ENCODE peak calls at places on chromosomes 4 and X, in ten cellular contexts. D is fibroblast of mammary gland; H is naive thymus-derived CD8-positive, alpha-beta T cell; B is CD4-positive, alpha-beta T cell; K is adrenal gland; U is neural crest cell; G is NCI-H1436; N is mammary epithelial cell; I is AG08396; W is substantia nigra. F is an unnamed sample.

GRCh38 chr4:123661080-123661737 is 264.6 kb downstream of the SPRY1 start:
- DNase-seq in H (no peak), G (no peak), I (no peak), B (no peak), K (no peak), D (peak), W (no peak), U (no peak), N (no peak), F (peak)

GRCh38 chr4:170940043-170940724 is 850.4 kb upstream of the AADAT start:
- DNase-seq in W (no peak), B (no peak), H (no peak), U (no peak), D (no peak), N (no peak), I (no peak), G (no peak), K (no peak), F (no peak)

GRCh38 chr4:165982934-165983333 is 109.9 kb downstream of the TLL1 start:
- DNase-seq in D (no peak), I (no peak), K (no peak), W (no peak), H (no peak), B (no peak), N (no peak), U (no peak), G (no peak), F (no peak)

GRCh38 chrX:41090568-41091238 is 5.5 kb downstream of the USP9X start:
- DNase-seq in D (no peak), N (peak), W (no peak), G (no peak), H (no peak), U (no peak), K (no peak), I (no peak), B (no peak), F (no peak)

GRCh38 chrX:100328342-100328741 is 81.7 kb downstream of the PCDH19 start:
- DNase-seq in N (no peak), W (no peak), I (no peak), G (no peak), U (no peak), D (no peak), K (no peak), H (no peak), B (no peak), F (no peak)

GRCh38 chr4:185640809-185641675 is 105.7 kb upstream of the PDLIM3 start:
- DNase-seq in I (peak), N (peak), K (no peak), W (no peak), U (no peak), H (no peak), B (no peak), G (peak), D (peak), F (peak)

GRCh38 chrX:16433021-16433420 is 216.9 kb upstream of the S100G start:
- DNase-seq in G (no peak), I (no peak), H (peak), K (no peak), W (no peak), B (no peak), U (no peak), D (no peak), N (no peak), F (no peak)

GRCh38 chr4:52862605-52863236 is 604 bp downstream of the RASL11B start:
- DNase-seq in K (no peak), I (no peak), G (no peak), W (no peak), U (no peak), D (no peak), N (no peak), H (no peak), B (no peak), F (no peak)

GRCh38 chrX:16828126-16828908 is 41.8 kb downstream of the RBBP7 start:
- DNase-seq in B (no peak), I (no peak), W (no peak), G (no peak), K (peak), U (no peak), H (no peak), D (peak), N (peak), F (no peak)

GRCh38 chr4:182880387-182881356 is 36.5 kb downstream of the DCTD start:
- DNase-seq in U (no peak), N (peak), D (peak), H (no peak), I (peak), B (no peak), W (peak), G (no peak), K (peak), F (peak)

GRCh38 chrX:136146614-136147319 is 566 bp upstream of the FHL1 start:
- DNase-seq in W (peak), I (no peak), D (no peak), N (no peak), K (peak), B (peak), U (no peak), H (peak), G (peak), F (no peak)

GRCh38 chr4:40865696-40866095 is 115.9 kb downstream of the NSUN7 start:
- DNase-seq in H (no peak), I (no peak), B (no peak), U (no peak), D (peak), N (no peak), K (no peak), G (no peak), W (no peak), F (no peak)

GRCh38 chr4:56728512-56728911 is 47.4 kb upstream of the HOPX start:
- DNase-seq in W (peak), B (no peak), D (peak), N (peak), H (no peak), G (no peak), I (peak), K (peak), U (no peak), F (no peak)

GRCh38 chr4:86950835-86951525 is 16.2 kb downstream of the AFF1 start:
- DNase-seq in K (no peak), U (no peak), N (no peak), G (no peak), W (no peak), H (no peak), B (no peak), D (no peak), I (no peak), F (no peak)

GRCh38 chr4:153620352-153620751 is 63.7 kb upstream of the TLR2 start:
- DNase-seq in U (no peak), G (no peak), B (no peak), K (no peak), I (no peak), D (peak), N (no peak), H (no peak), W (no peak), F (no peak)

GRCh38 chr4:2817136-2817535 is 24.3 kb downstream of the SH3BP2 start:
- DNase-seq in G (no peak), I (no peak), K (no peak), H (no peak), N (no peak), U (no peak), W (no peak), B (no peak), D (no peak), F (no peak)

GRCh38 chrX:78314561-78314960 is 12.8 kb downstream of the CYSLTR1 start:
- DNase-seq in G (no peak), K (no peak), I (no peak), U (no peak), N (peak), B (no peak), D (no peak), H (no peak), W (no peak), F (no peak)

GRCh38 chrX:150846130-150846529 is 52.3 kb downstream of the CD99L2 start:
- DNase-seq in W (no peak), B (no peak), H (no peak), N (no peak), G (no peak), I (no peak), K (no peak), D (no peak), U (no peak), F (no peak)

GRCh38 chr4:95761871-95762270 is 78.0 kb upstream of the PDHA2 start:
- DNase-seq in D (no peak), N (peak), B (no peak), K (no peak), W (no peak), G (no peak), U (no peak), I (no peak), H (no peak), F (no peak)

GRCh38 chr4:81030617-81031388 is at the start of gene BMP3:
- DNase-seq in N (peak), G (peak), K (no peak), I (peak), W (no peak), B (no peak), U (no peak), H (no peak), D (no peak), F (no peak)

GRCh38 chr4:151673913-151674520 is 86.8 kb downstream of the GATB start:
- DNase-seq in B (no peak), W (no peak), G (no peak), K (no peak), N (no peak), I (no peak), U (no peak), H (no peak), D (no peak), F (no peak)

GRCh38 chrX:46865281-46865680 is 28.4 kb downstream of the RP2 start:
- DNase-seq in K (no peak), G (no peak), B (no peak), N (no peak), D (peak), I (peak), W (no peak), U (no peak), H (no peak), F (peak)

GRCh38 chr4:37970702-37971101 is 10.5 kb downstream of the PTTG2 start:
- DNase-seq in B (peak), G (no peak), K (peak), D (peak), I (peak), W (peak), U (no peak), N (peak), H (peak), F (peak)

GRCh38 chrX:68841251-68842049 is 12.6 kb downstream of the EFNB1 start:
- DNase-seq in U (no peak), G (peak), B (no peak), W (no peak), K (no peak), H (no peak), D (no peak), I (no peak), N (no peak), F (no peak)

GRCh38 chr4:38782452-38783108 is at the start of gene TLR10:
- DNase-seq in B (no peak), I (peak), N (peak), G (peak), U (peak), D (peak), K (peak), W (peak), H (peak), F (peak)

GRCh38 chr4:32485976-32486375 is 1765.8 kb downstream of the PCDH7 start:
- DNase-seq in N (no peak), H (no peak), B (no peak), G (no peak), K (no peak), U (no peak), I (no peak), W (peak), D (no peak), F (peak)

GRCh38 chr4:109837014-109837413 is 9.2 kb downstream of the RRH start:
- DNase-seq in U (no peak), N (no peak), B (no peak), I (no peak), W (no peak), H (no peak), D (no peak), G (no peak), K (no peak), F (no peak)

GRCh38 chr4:153757407-153757806 is 2.4 kb downstream of the RNF175 start:
- DNase-seq in G (no peak), N (peak), K (no peak), I (no peak), U (no peak), W (no peak), H (no peak), B (no peak), D (no peak), F (no peak)

GRCh38 chr4:155889036-155889793 is 14.3 kb upstream of the TDO2 start:
- DNase-seq in I (peak), N (peak), U (no peak), B (no peak), D (peak), H (no peak), K (peak), W (no peak), G (no peak), F (no peak)

GRCh38 chr4:125526420-125526819 is 211.7 kb downstream of the FAT4 start:
- DNase-seq in K (no peak), H (no peak), W (no peak), G (no peak), N (no peak), I (no peak), B (no peak), D (peak), U (no peak), F (no peak)

GRCh38 chr4:77473509-77473908 is 132.1 kb upstream of the CXCL13 start:
- DNase-seq in U (no peak), N (no peak), D (peak), H (no peak), B (no peak), G (no peak), I (no peak), W (no peak), K (no peak), F (no peak)

GRCh38 chr4:179585761-179586160 is 2143.5 kb upstream of the AGA start:
- DNase-seq in K (no peak), D (no peak), G (no peak), W (no peak), I (no peak), N (no peak), H (no peak), B (no peak), U (no peak), F (no peak)

GRCh38 chr4:3481783-3482397 is 18.8 kb downstream of the DOK7 start:
- DNase-seq in K (no peak), G (no peak), W (no peak), U (no peak), B (no peak), D (no peak), H (no peak), I (no peak), N (no peak), F (no peak)

GRCh38 chrX:132219343-132219768 is at the start of gene RAP2C:
- DNase-seq in U (peak), I (peak), K (peak), B (peak), H (peak), N (peak), G (peak), D (peak), W (peak), F (peak)

GRCh38 chr4:6688879-6689505 is 4.7 kb upstream of the S100P start:
- DNase-seq in G (no peak), U (peak), D (peak), N (peak), W (no peak), H (peak), K (no peak), B (peak), I (peak), F (no peak)

GRCh38 chr4:168541608-168541953 is 44.7 kb downstream of the PALLD start:
- DNase-seq in B (no peak), K (no peak), D (peak), U (no peak), G (no peak), W (no peak), H (no peak), N (peak), I (no peak), F (no peak)

GRCh38 chr4:8199594-8200301 is 658 bp downstream of the SH3TC1 start:
- DNase-seq in U (no peak), H (no peak), N (peak), D (no peak), I (no peak), G (no peak), W (no peak), B (no peak), K (no peak), F (no peak)

GRCh38 chr4:129239088-129239487 is 143.1 kb downstream of the C4orf33 start:
- DNase-seq in H (no peak), K (no peak), I (no peak), B (no peak), U (no peak), D (peak), N (no peak), G (no peak), W (no peak), F (no peak)

GRCh38 chr4:3464349-3464905 is 1.3 kb downstream of the DOK7 start:
- DNase-seq in W (no peak), I (no peak), N (no peak), H (no peak), U (no peak), B (no peak), K (no peak), G (no peak), D (no peak), F (no peak)

GRCh38 chr4:108317377-108317776 is 148.6 kb upstream of the LEF1 start:
- DNase-seq in H (no peak), K (no peak), B (no peak), G (no peak), D (no peak), U (no peak), I (no peak), N (no peak), W (no peak), F (no peak)